ENCODE peak calls at places on chromosomes 2 and 18, in five cellular contexts. One of them, this sample, is unnamed.
A peak's percentile ranks its signal among the peaks of the same experiment; 100 is the strongest.

GRCh38 chr2:20617081-20617575 is 33.8 kb downstream of the HS1BP3 start:
- DNase-seq in psoas muscle: peak; percentile 79
- DNase-seq in left lung: peak; percentile 78
- DNase-seq in coronary artery: peak; percentile 86
- DNase-seq in lower lobe of right lung: peak; percentile 82
- DNase-seq in this sample: no peak

GRCh38 chr2:219060821-219061791 is at the start of gene IHH:
- DNase-seq in coronary artery: no peak
- DNase-seq in psoas muscle: no peak
- DNase-seq in left lung: peak; percentile 46
- DNase-seq in lower lobe of right lung: peak; percentile 56
- DNase-seq in this sample: no peak

GRCh38 chr2:157430266-157430665 is 13.6 kb downstream of the CYTIP start:
- DNase-seq in left lung: no peak
- DNase-seq in psoas muscle: no peak
- DNase-seq in lower lobe of right lung: no peak
- DNase-seq in coronary artery: no peak
- DNase-seq in this sample: no peak

GRCh38 chr2:177535968-177536514 is 143.5 kb downstream of the AGPS start:
- DNase-seq in coronary artery: no peak
- DNase-seq in psoas muscle: no peak
- DNase-seq in left lung: no peak
- DNase-seq in lower lobe of right lung: no peak
- DNase-seq in this sample: no peak

GRCh38 chr2:29055586-29055985 is 18.7 kb downstream of the PCARE start:
- DNase-seq in coronary artery: no peak
- DNase-seq in psoas muscle: no peak
- DNase-seq in left lung: no peak
- DNase-seq in lower lobe of right lung: no peak
- DNase-seq in this sample: no peak

GRCh38 chr18:54279477-54280205 is 10.3 kb downstream of the POLI start:
- DNase-seq in psoas muscle: no peak
- DNase-seq in lower lobe of right lung: no peak
- DNase-seq in coronary artery: no peak
- DNase-seq in left lung: no peak
- DNase-seq in this sample: no peak

GRCh38 chr18:27713727-27714080 is 463.2 kb downstream of the CDH2 start:
- DNase-seq in psoas muscle: no peak
- DNase-seq in coronary artery: no peak
- DNase-seq in lower lobe of right lung: no peak
- DNase-seq in left lung: no peak
- DNase-seq in this sample: no peak

GRCh38 chr2:160570386-160570785 is 76.8 kb upstream of the RBMS1 start:
- DNase-seq in lower lobe of right lung: no peak
- DNase-seq in left lung: peak; percentile 64
- DNase-seq in psoas muscle: peak; percentile 11
- DNase-seq in coronary artery: no peak
- DNase-seq in this sample: no peak

GRCh38 chr2:159615936-159616733 is at the start of gene BAZ2B:
- DNase-seq in lower lobe of right lung: no peak
- DNase-seq in left lung: no peak
- DNase-seq in psoas muscle: peak; percentile 56
- DNase-seq in coronary artery: peak; percentile 80
- DNase-seq in this sample: no peak

GRCh38 chr2:163552758-163553157 is 183.1 kb downstream of the FIGN start:
- DNase-seq in psoas muscle: no peak
- DNase-seq in left lung: no peak
- DNase-seq in coronary artery: no peak
- DNase-seq in lower lobe of right lung: no peak
- DNase-seq in this sample: no peak

GRCh38 chr2:147782521-147782920 is 62.3 kb upstream of the ACVR2A start:
- DNase-seq in left lung: no peak
- DNase-seq in psoas muscle: no peak
- DNase-seq in coronary artery: no peak
- DNase-seq in lower lobe of right lung: no peak
- DNase-seq in this sample: no peak

GRCh38 chr2:149744845-149745244 is 157.3 kb upstream of the MMADHC start:
- DNase-seq in lower lobe of right lung: no peak
- DNase-seq in coronary artery: no peak
- DNase-seq in psoas muscle: no peak
- DNase-seq in left lung: no peak
- DNase-seq in this sample: no peak

GRCh38 chr2:61662990-61663389 is 124.8 kb upstream of the XPO1 start:
- DNase-seq in left lung: no peak
- DNase-seq in lower lobe of right lung: no peak
- DNase-seq in coronary artery: no peak
- DNase-seq in psoas muscle: no peak
- DNase-seq in this sample: no peak

GRCh38 chr18:63284173-63284765 is 35.3 kb downstream of the BCL2 start:
- DNase-seq in psoas muscle: no peak
- DNase-seq in coronary artery: no peak
- DNase-seq in left lung: no peak
- DNase-seq in lower lobe of right lung: no peak
- DNase-seq in this sample: no peak

GRCh38 chr2:167943877-167944276 is 303.5 kb downstream of the STK39 start:
- DNase-seq in lower lobe of right lung: no peak
- DNase-seq in psoas muscle: no peak
- DNase-seq in left lung: no peak
- DNase-seq in coronary artery: no peak
- DNase-seq in this sample: no peak

GRCh38 chr2:6941299-6942046 is 24.3 kb downstream of the RNF144A start:
- DNase-seq in psoas muscle: no peak
- DNase-seq in left lung: no peak
- DNase-seq in coronary artery: no peak
- DNase-seq in lower lobe of right lung: no peak
- DNase-seq in this sample: no peak

GRCh38 chr2:207008105-207008990 is 69.0 kb downstream of the CPO start:
- DNase-seq in psoas muscle: no peak
- DNase-seq in left lung: no peak
- DNase-seq in lower lobe of right lung: no peak
- DNase-seq in coronary artery: no peak
- DNase-seq in this sample: no peak
- TF ChIP-seq CTCF in psoas muscle: no peak
- TF ChIP-seq CTCF in left lung: no peak
- TF ChIP-seq CTCF in lower lobe of right lung: peak; percentile 29
- TF ChIP-seq CTCF in coronary artery: no peak
- TF ChIP-seq CTCF in this sample: no peak

GRCh38 chr2:102142829-102143449 is 393 bp downstream of the IL1R1 start:
- DNase-seq in left lung: no peak
- DNase-seq in coronary artery: no peak
- DNase-seq in psoas muscle: no peak
- DNase-seq in lower lobe of right lung: no peak
- DNase-seq in this sample: no peak

GRCh38 chr2:102144128-102144527 is 1.6 kb downstream of the IL1R1 start:
- DNase-seq in left lung: no peak
- DNase-seq in lower lobe of right lung: no peak
- DNase-seq in psoas muscle: no peak
- DNase-seq in coronary artery: no peak
- DNase-seq in this sample: no peak

GRCh38 chr2:102141915-102142828 is at the start of gene IL1R1:
- DNase-seq in coronary artery: peak; percentile 89
- DNase-seq in lower lobe of right lung: peak; percentile 89
- DNase-seq in psoas muscle: peak; percentile 89
- DNase-seq in left lung: peak; percentile 87
- DNase-seq in this sample: no peak

GRCh38 chr2:102145107-102145506 is 2.6 kb downstream of the IL1R1 start:
- DNase-seq in psoas muscle: no peak
- DNase-seq in coronary artery: no peak
- DNase-seq in lower lobe of right lung: no peak
- DNase-seq in left lung: no peak
- DNase-seq in this sample: no peak

GRCh38 chr2:102143450-102143985 is 972 bp downstream of the IL1R1 start:
- DNase-seq in coronary artery: no peak
- DNase-seq in lower lobe of right lung: no peak
- DNase-seq in left lung: no peak
- DNase-seq in psoas muscle: no peak
- DNase-seq in this sample: no peak
- H3K27ac ChIP-seq in coronary artery: peak overlapping the region; percentile 77
- H3K27ac ChIP-seq in lower lobe of right lung: peak overlapping the region; percentile 90
- H3K27ac ChIP-seq in left lung: peak overlapping the region; percentile 96
- H3K27ac ChIP-seq in psoas muscle: peak overlapping the region; percentile 92
- H3K27ac ChIP-seq in this sample: peak overlapping the region; percentile 95

GRCh38 chr2:27250652-27251379 is 12.0 kb downstream of the SLC30A3 start:
- DNase-seq in coronary artery: no peak
- DNase-seq in left lung: no peak
- DNase-seq in lower lobe of right lung: no peak
- DNase-seq in psoas muscle: no peak
- DNase-seq in this sample: no peak

GRCh38 chr2:27251786-27252185 is 11.1 kb downstream of the SLC30A3 start:
- DNase-seq in coronary artery: no peak
- DNase-seq in psoas muscle: no peak
- DNase-seq in left lung: no peak
- DNase-seq in lower lobe of right lung: no peak
- DNase-seq in this sample: no peak

GRCh38 chr2:27247893-27248292 is 15.0 kb downstream of the SLC30A3 start:
- DNase-seq in coronary artery: no peak
- DNase-seq in lower lobe of right lung: no peak
- DNase-seq in left lung: no peak
- DNase-seq in psoas muscle: no peak
- DNase-seq in this sample: no peak

GRCh38 chr2:27249077-27249890 is 13.6 kb downstream of the SLC30A3 start:
- DNase-seq in coronary artery: no peak
- DNase-seq in lower lobe of right lung: no peak
- DNase-seq in left lung: no peak
- DNase-seq in psoas muscle: no peak
- DNase-seq in this sample: no peak

DNA sequence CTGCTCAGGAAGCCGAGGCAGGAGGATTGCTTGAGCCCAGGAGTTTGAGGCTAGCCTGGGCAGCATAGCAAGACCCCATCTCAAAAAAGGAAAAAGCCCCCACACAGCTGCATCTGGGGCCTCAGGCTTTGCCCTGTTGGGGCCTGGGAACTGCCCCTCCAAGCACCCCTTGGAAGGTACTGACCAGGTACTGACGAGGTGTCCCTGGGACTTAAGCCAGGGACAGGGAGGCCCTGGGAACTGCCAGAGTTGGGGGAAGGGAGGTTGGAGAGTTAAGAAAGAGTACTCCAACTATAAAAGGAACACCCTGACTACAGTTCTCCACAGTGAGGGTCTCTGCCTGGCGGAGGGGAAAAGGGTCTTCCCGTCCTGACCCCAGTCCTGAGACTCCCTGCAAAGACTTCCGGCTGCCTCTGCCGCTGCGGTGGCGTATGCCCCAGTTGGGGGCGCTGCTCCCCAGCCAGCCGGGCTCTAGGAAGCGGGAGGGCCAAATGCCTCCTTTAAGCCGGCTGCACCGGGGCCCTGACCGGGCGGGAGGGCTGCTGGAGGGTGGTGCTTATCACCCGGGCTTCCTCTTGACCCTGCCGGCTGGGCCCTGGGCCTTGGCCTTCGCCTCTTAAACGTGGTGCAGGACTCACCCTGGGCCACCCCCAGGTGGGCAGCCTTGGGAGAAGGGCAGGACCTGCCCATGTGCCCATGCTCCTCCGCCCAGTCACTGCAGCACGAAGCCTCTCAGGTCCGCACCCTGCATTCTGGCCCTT is 12.8 kb downstream of the SLC30A3 start:
- DNase-seq in psoas muscle: peak; percentile 57
- DNase-seq in lower lobe of right lung: peak; percentile 68
- DNase-seq in left lung: no peak
- DNase-seq in coronary artery: no peak
- DNase-seq in this sample: no peak
- TF ChIP-seq CTCF in psoas muscle: peak; percentile 77
- TF ChIP-seq CTCF in lower lobe of right lung: peak; percentile 78
- TF ChIP-seq CTCF in left lung: peak; percentile 50
- TF ChIP-seq CTCF in coronary artery: peak; percentile 32
- TF ChIP-seq CTCF in this sample: peak; percentile 54

GRCh38 chr2:59604143-59604542 is 949.3 kb downstream of the BCL11A start:
- DNase-seq in psoas muscle: no peak
- DNase-seq in left lung: no peak
- DNase-seq in coronary artery: no peak
- DNase-seq in lower lobe of right lung: no peak
- DNase-seq in this sample: no peak
- H3K27ac ChIP-seq in psoas muscle: no peak overlapping the region
- H3K27ac ChIP-seq in left lung: no peak overlapping the region
- H3K27ac ChIP-seq in coronary artery: no peak overlapping the region
- H3K27ac ChIP-seq in lower lobe of right lung: no peak overlapping the region
- H3K27ac ChIP-seq in this sample: no peak overlapping the region

DNA sequence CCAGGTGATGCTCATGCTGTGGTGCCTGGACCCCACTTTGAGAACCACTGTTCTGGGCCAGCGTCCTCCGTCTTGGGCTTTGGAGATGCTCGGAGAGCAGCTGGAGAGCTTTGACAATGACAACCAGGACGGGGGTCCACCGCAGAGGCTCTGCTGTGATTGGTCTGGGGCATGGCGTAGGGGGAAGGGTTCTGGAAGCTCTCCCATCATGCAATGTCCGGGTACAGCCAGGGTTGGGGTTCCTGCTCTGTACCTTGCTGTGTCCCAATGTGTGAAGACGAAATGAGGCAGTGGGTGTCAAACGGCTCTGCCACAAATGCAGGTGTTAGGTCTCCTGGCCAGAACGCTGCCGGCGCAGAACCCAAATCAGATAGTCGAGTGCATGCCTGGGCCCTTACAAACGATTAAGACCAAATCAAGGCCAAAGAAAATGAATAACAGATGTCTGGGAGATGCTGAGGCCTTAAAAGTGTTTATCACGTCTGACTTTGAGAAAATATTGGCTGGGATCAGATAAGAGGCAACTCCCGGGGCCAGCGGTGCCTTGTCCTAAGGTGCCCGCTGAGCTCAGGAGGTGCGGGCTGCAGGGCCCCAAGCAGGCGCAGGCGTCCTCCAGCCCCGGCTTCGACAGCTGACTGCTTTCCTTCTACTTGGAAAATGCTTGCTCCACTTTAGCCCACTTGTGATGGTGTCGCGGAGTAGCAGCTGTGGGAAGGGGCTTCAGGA is 117.2 kb downstream of the VAPA start:
- DNase-seq in left lung: no peak
- DNase-seq in lower lobe of right lung: no peak
- DNase-seq in psoas muscle: no peak
- DNase-seq in coronary artery: no peak
- DNase-seq in this sample: no peak
- TF ChIP-seq CTCF in left lung: no peak
- TF ChIP-seq CTCF in lower lobe of right lung: no peak
- TF ChIP-seq CTCF in psoas muscle: no peak
- TF ChIP-seq CTCF in coronary artery: no peak
- TF ChIP-seq CTCF in this sample: no peak

This sample was measured in esophagus squamous epithelium.